ENCODE peak calls at places on chromosomes 5 and 9, in ten cellular contexts. L is esophagus squamous epithelium, U is A549, Q is stomach, F is thyroid gland, E is HepG2, H is Peyer's patch, T is spleen, A is breast epithelium, K is lower leg skin. J is an unnamed sample.

GRCh38 chr9:93950619-93951601 is 4.2 kb downstream of the BARX1 start:
- DNase-seq in L (no peak), U (no peak), Q (peak), F (peak), E (no peak), H (no peak), T (no peak), A (no peak), K (peak), J (peak)

GRCh38 chr9:2157277-2158105 is 142.3 kb downstream of the SMARCA2 start:
- DNase-seq in L (no peak), U (peak), Q (peak), F (peak), E (no peak), H (peak), T (peak), A (no peak), K (no peak), J (peak)

GRCh38 chr9:14441976-14442651 is 128.2 kb upstream of the NFIB start:
- DNase-seq in L (no peak), U (peak), Q (no peak), F (no peak), E (peak), H (no peak), T (no peak), A (no peak), K (no peak), J (peak)

GRCh38 chr5:15664961-15665360 is 165.0 kb downstream of the FBXL7 start:
- DNase-seq in L (no peak), U (no peak), Q (no peak), F (no peak), E (no peak), H (no peak), T (no peak), A (no peak), K (no peak), J (no peak)

GRCh38 chr9:81906656-81907055 is 21.6 kb upstream of the SPATA31D4 start:
- DNase-seq in L (no peak), U (no peak), Q (no peak), F (no peak), E (no peak), H (no peak), T (no peak), A (no peak), K (no peak), J (no peak)

GRCh38 chr5:126376443-126376842 is 46.8 kb upstream of the GRAMD2B start:
- DNase-seq in L (no peak), U (no peak), Q (no peak), F (peak), E (no peak), H (no peak), T (no peak), A (no peak), K (no peak), J (no peak)

GRCh38 chr5:139275536-139276297 is 17.8 kb upstream of the MATR3 start:
- DNase-seq in L (no peak), U (no peak), Q (no peak), F (no peak), E (peak), H (no peak), T (no peak), A (no peak), K (peak), J (no peak)

GRCh38 chr9:126154869-126155268 is 171.8 kb upstream of the MVB12B start:
- DNase-seq in L (no peak), U (no peak), Q (no peak), F (no peak), E (no peak), H (no peak), T (peak), A (no peak), K (no peak), J (no peak)

GRCh38 chr5:76785493-76785892 is 33.3 kb upstream of the F2RL1 start:
- DNase-seq in L (no peak), U (peak), Q (no peak), F (no peak), E (peak), H (no peak), T (no peak), A (no peak), K (no peak), J (no peak)

GRCh38 chr5:159913048-159913447 is 3.2 kb upstream of the ADRA1B start:
- DNase-seq in L (no peak), U (peak), Q (no peak), F (no peak), E (no peak), H (no peak), T (no peak), A (no peak), K (no peak), J (peak)

GRCh38 chr5:178340637-178341036 is 108.0 kb upstream of the PHYKPL start:
- DNase-seq in L (no peak), U (no peak), Q (no peak), F (no peak), E (no peak), H (no peak), T (no peak), A (no peak), K (no peak), J (no peak)

GRCh38 chr5:123599171-123599570 is 87.2 kb downstream of the CSNK1G3 start:
- DNase-seq in L (no peak), U (no peak), Q (no peak), F (no peak), E (no peak), H (no peak), T (no peak), A (no peak), K (no peak), J (no peak)

GRCh38 chr5:135568241-135568640 is 10.6 kb downstream of the CXCL14 start:
- DNase-seq in L (no peak), U (no peak), Q (no peak), F (no peak), E (no peak), H (no peak), T (peak), A (no peak), K (no peak), J (no peak)

GRCh38 chr5:57482671-57483106 is at the start of gene ACTBL2:
- DNase-seq in L (no peak), U (peak), Q (no peak), F (peak), E (no peak), H (no peak), T (no peak), A (no peak), K (no peak), J (no peak)

GRCh38 chr5:158023266-158023665 is 164.3 kb upstream of the CLINT1 start:
- DNase-seq in L (no peak), U (no peak), Q (no peak), F (no peak), E (no peak), H (no peak), T (no peak), A (no peak), K (no peak), J (peak)

GRCh38 chr9:103798620-103799019 is 295.5 kb upstream of the SMC2 start:
- DNase-seq in L (no peak), U (peak), Q (no peak), F (no peak), E (peak), H (no peak), T (no peak), A (no peak), K (no peak), J (no peak)

GRCh38 chr9:18124760-18125159 is 349.2 kb upstream of the ADAMTSL1 start:
- DNase-seq in L (no peak), U (no peak), Q (no peak), F (no peak), E (no peak), H (no peak), T (no peak), A (no peak), K (no peak), J (no peak)

GRCh38 chr9:98906273-98907040 is 37.2 kb upstream of the COL15A1 start:
- DNase-seq in L (no peak), U (no peak), Q (no peak), F (no peak), E (no peak), H (no peak), T (no peak), A (no peak), K (peak), J (peak)

GRCh38 chr9:108687360-108687981 is 168.3 kb downstream of the ACTL7B start:
- DNase-seq in L (no peak), U (no peak), Q (no peak), F (no peak), E (no peak), H (no peak), T (no peak), A (no peak), K (peak), J (no peak)

GRCh38 chr9:137318976-137319375 is 16.9 kb upstream of the NRARP start:
- DNase-seq in L (no peak), U (peak), Q (peak), F (peak), E (no peak), H (no peak), T (peak), A (no peak), K (peak), J (peak)

GRCh38 chr9:137318565-137318964 is 16.5 kb upstream of the NRARP start:
- DNase-seq in L (no peak), U (no peak), Q (no peak), F (no peak), E (no peak), H (no peak), T (peak), A (no peak), K (peak), J (no peak)

GRCh38 chr9:137320555-137321384 is 18.7 kb upstream of the NRARP start:
- DNase-seq in L (no peak), U (no peak), Q (peak), F (no peak), E (no peak), H (peak), T (peak), A (no peak), K (peak), J (peak)

GRCh38 chr9:137319976-137320551 is 18.0 kb upstream of the NRARP start:
- DNase-seq in L (no peak), U (no peak), Q (peak), F (no peak), E (no peak), H (no peak), T (peak), A (no peak), K (peak), J (no peak)

GRCh38 chr9:137319434-137319975 is 17.4 kb upstream of the NRARP start:
- DNase-seq in L (no peak), U (peak), Q (peak), F (no peak), E (no peak), H (no peak), T (peak), A (no peak), K (no peak), J (no peak)
- TF ChIP-seq POLR2A in L (no peak), U (no peak), Q (no peak), F (no peak), E (no peak), H (no peak), T (no peak), A (no peak), K (no peak), J (no peak)

DNA sequence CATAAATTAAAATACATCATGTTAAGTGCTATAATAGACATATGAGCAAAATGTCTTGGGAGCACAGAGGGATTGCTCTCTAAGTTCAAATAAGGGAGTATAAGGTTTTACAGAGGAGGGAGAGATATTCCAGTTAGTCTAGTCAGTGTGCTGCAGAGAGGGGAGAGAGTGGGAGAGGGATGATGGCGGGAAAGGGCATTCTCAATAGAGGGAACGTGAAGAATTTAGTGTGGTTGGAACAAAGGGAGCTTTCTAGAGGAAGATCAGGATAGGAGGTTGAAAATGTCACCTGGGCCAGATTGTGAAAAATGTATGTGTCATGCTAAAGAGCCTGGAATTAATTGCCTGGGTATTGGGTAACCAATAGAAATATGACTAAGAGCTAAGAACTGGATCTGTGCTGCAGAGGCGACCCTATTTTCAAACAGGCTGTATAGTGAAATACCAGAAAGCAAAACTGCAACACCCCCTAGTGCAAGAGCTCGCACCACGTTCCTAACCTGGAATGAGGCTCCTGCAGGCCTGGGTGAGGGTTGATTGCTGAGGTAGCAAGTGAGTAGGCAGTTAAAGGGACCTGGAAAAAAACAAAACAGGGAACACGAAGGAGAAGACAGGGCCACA is 791.8 kb upstream of the C9orf72 start:
- DNase-seq in L (no peak), U (no peak), Q (no peak), F (no peak), E (no peak), H (no peak), T (no peak), A (no peak), K (no peak), J (no peak)
- TF ChIP-seq CTCF in L (no peak), U (no peak), Q (no peak), F (no peak), E (no peak), H (no peak), T (no peak), A (no peak), K (no peak), J (no peak)

DNA sequence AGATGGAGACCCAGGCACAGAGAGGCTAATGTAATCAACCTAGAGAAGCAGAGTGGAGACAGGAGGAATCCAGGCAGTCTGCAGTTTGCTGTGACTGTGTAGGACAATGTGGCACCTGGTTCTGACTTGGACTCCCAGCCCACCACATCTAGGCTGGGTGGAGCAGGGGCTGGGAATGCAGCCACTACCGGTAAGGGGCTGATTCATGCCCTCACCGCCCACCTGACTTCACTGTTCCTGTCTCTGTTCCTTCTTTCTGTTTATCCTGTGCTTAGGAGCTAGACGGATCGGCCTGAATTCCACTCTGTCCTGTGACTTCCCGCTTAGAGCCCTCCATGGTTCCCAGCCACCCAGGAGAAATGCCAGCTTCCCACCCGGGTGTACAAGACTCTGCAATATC is 2.6 kb downstream of the PDLIM4 start:
- DNase-seq in L (no peak), U (no peak), Q (no peak), F (peak), E (no peak), H (peak), T (peak), A (peak), K (peak), J (peak)
- TF ChIP-seq POLR2A in L (no peak), U (no peak), Q (no peak), F (no peak), E (no peak), H (no peak), T (no peak), A (no peak), K (no peak), J (no peak)

DNA sequence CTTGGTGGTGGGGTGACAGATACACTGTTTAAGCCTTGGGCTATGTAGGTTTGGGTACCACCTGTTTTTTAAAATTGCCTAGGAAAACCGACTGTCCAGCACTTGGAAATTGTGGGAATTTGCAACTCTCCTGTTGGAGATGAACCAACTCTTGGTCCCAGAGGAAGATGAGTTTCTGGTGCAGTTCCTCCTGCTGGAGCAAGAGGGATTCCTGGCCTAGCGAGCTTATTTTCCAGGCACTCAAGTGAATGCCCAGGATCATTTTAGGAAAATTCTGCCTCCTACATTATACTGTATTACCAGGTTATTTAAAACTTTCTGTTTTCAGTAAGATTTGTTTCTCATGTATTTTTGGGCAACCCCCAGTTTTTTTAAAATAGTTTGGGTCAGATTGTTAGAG is 33.7 kb downstream of the AP3S1 start:
- DNase-seq in L (no peak), U (peak), Q (no peak), F (no peak), E (no peak), H (no peak), T (no peak), A (no peak), K (no peak), J (no peak)
- TF ChIP-seq CTCF in L (no peak), U (no peak), Q (no peak), F (no peak), E (no peak), H (no peak), T (no peak), A (no peak), K (no peak), J (no peak)

GRCh38 chr5:72467987-72468386 is 39.2 kb downstream of the ZNF366 start:
- DNase-seq in L (no peak), U (no peak), Q (no peak), F (no peak), E (no peak), H (no peak), T (no peak), A (no peak), K (no peak), J (no peak)

GRCh38 chr5:72464071-72464470 is 43.1 kb downstream of the ZNF366 start:
- DNase-seq in L (no peak), U (no peak), Q (no peak), F (no peak), E (no peak), H (no peak), T (no peak), A (no peak), K (no peak), J (no peak)

GRCh38 chr5:72467421-72467820 is 39.8 kb downstream of the ZNF366 start:
- DNase-seq in L (no peak), U (no peak), Q (no peak), F (no peak), E (no peak), H (no peak), T (no peak), A (no peak), K (no peak), J (no peak)

GRCh38 chr5:72465068-72465467 is 42.1 kb downstream of the ZNF366 start:
- DNase-seq in L (no peak), U (no peak), Q (no peak), F (no peak), E (no peak), H (no peak), T (no peak), A (no peak), K (no peak), J (no peak)

DNA sequence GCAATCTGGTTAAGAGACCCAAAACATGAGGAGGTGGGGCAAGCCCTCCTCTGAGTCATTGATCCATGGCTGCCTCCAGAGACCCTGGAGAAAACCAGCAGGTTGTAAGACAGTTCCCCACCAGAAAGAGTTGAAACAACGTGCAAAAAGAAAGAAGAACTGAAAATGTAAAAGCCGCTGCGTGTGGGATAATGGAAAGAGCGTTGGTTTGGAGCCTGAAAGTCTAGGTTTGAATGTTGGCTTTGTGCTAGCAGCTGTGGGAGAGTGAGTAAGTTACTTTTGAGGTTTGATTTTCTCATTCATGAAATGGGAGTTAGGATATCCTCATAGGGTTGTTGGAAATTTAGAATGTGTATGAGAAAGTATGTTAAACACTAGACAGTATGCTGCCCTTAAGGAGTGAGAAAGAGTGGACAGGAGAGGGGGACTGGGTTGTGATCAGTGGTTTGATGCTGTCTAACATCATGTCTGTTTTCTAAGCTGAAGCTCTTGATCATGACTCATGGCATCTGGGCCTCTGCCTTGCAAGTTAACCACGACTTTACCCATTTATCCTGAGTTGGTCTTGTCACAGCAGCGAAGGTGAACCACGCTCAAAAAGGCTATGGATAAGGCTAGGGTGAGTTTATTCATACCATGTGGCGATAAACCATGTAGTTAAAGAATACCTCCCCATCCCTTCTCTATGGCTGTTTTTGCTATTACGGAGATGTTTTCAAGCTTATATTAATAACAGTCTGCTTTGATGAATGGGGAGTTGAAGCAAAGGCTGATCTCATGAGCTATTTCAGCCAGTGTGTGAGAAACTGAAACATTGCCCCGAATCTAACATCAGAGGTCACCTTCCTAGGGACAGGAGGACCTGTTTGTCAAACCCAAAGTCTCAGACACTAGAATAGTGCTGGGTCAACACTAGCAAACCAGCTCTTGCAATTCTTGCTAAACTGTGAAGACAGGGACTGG is 41.3 kb downstream of the ZNF366 start:
- DNase-seq in L (no peak), U (no peak), Q (no peak), F (no peak), E (no peak), H (no peak), T (no peak), A (no peak), K (no peak), J (no peak)
- TF ChIP-seq POLR2A in L (no peak), U (no peak), Q (no peak), F (no peak), E (no peak), H (no peak), T (no peak), A (no peak), K (no peak), J (no peak)

GRCh38 chr9:89593776-89594427 is 10.9 kb upstream of the GADD45G start:
- DNase-seq in L (no peak), U (peak), Q (peak), F (peak), E (peak), H (peak), T (peak), A (no peak), K (no peak), J (peak)
- TF ChIP-seq CTCF in L (peak), U (peak), Q (no peak), F (peak), E (peak), H (peak), T (no peak), A (peak), K (no peak), J (peak)